ENCODE peak calls at places on chromosomes 13 and 19, in four cellular contexts. One of them, this sample, is unnamed.

GRCh38 chr19:6272913-6273600 is 6.7 kb downstream of the MLLT1 start:
- DNase-seq in BJ: no peak
- DNase-seq in dorsolateral prefrontal cortex: no peak
- DNase-seq in breast epithelium: no peak
- DNase-seq in this sample: no peak

GRCh38 chr19:5103812-5104410 is 135.0 kb downstream of the KDM4B start:
- DNase-seq in BJ: no peak
- DNase-seq in dorsolateral prefrontal cortex: no peak
- DNase-seq in breast epithelium: no peak
- DNase-seq in this sample: no peak

GRCh38 chr13:113981201-113981605 is 7.3 kb upstream of the C13orf46 start:
- DNase-seq in BJ: no peak
- DNase-seq in dorsolateral prefrontal cortex: peak
- DNase-seq in breast epithelium: peak
- DNase-seq in this sample: no peak

GRCh38 chr19:36140289-36141038 is 598 bp downstream of the CAPNS1 start:
- DNase-seq in BJ: no peak
- DNase-seq in dorsolateral prefrontal cortex: no peak
- DNase-seq in breast epithelium: peak
- DNase-seq in this sample: no peak

GRCh38 chr13:109148243-109148642 is 518.8 kb downstream of the MYO16 start:
- DNase-seq in BJ: no peak
- DNase-seq in dorsolateral prefrontal cortex: no peak
- DNase-seq in breast epithelium: no peak
- DNase-seq in this sample: peak

GRCh38 chr19:30696514-30696913 is 324.3 kb downstream of the ZNF536 start:
- DNase-seq in BJ: no peak
- DNase-seq in dorsolateral prefrontal cortex: no peak
- DNase-seq in breast epithelium: no peak
- DNase-seq in this sample: no peak

GRCh38 chr13:64274481-64275217 is 2859.0 kb upstream of the PCDH20 start:
- DNase-seq in BJ: no peak
- DNase-seq in dorsolateral prefrontal cortex: no peak
- DNase-seq in breast epithelium: no peak
- DNase-seq in this sample: no peak

GRCh38 chr19:27392027-27392632 is 1820.8 kb downstream of the UQCRFS1 start:
- DNase-seq in BJ: no peak
- DNase-seq in dorsolateral prefrontal cortex: no peak
- DNase-seq in breast epithelium: no peak
- DNase-seq in this sample: no peak

GRCh38 chr19:42531313-42531712 is 3.0 kb upstream of the CEACAM1 start:
- DNase-seq in BJ: no peak
- DNase-seq in dorsolateral prefrontal cortex: no peak
- DNase-seq in breast epithelium: no peak
- DNase-seq in this sample: no peak

GRCh38 chr13:98123176-98123575 is 19.7 kb upstream of the FARP1 start:
- DNase-seq in BJ: no peak
- DNase-seq in dorsolateral prefrontal cortex: no peak
- DNase-seq in breast epithelium: no peak
- DNase-seq in this sample: no peak

GRCh38 chr13:66926851-66927524 is 303.1 kb downstream of the PCDH9 start:
- DNase-seq in BJ: no peak
- DNase-seq in dorsolateral prefrontal cortex: no peak
- DNase-seq in breast epithelium: no peak
- DNase-seq in this sample: no peak

GRCh38 chr19:50371914-50372475 is 4.3 kb upstream of the NR1H2 start:
- DNase-seq in BJ: no peak
- DNase-seq in dorsolateral prefrontal cortex: no peak
- DNase-seq in breast epithelium: no peak
- DNase-seq in this sample: no peak

GRCh38 chr19:12956446-12957388 is at the start of gene GADD45GIP1:
- DNase-seq in BJ: no peak
- DNase-seq in dorsolateral prefrontal cortex: peak
- DNase-seq in breast epithelium: peak
- DNase-seq in this sample: no peak

GRCh38 chr19:18995804-18996241 is 37.5 kb downstream of the SUGP2 start:
- DNase-seq in BJ: peak
- DNase-seq in dorsolateral prefrontal cortex: peak
- DNase-seq in breast epithelium: no peak
- DNase-seq in this sample: peak
- TF ChIP-seq CTCF in BJ: peak
- TF ChIP-seq CTCF in dorsolateral prefrontal cortex: peak
- TF ChIP-seq CTCF in breast epithelium: no peak
- TF ChIP-seq CTCF in this sample: peak

DNA sequence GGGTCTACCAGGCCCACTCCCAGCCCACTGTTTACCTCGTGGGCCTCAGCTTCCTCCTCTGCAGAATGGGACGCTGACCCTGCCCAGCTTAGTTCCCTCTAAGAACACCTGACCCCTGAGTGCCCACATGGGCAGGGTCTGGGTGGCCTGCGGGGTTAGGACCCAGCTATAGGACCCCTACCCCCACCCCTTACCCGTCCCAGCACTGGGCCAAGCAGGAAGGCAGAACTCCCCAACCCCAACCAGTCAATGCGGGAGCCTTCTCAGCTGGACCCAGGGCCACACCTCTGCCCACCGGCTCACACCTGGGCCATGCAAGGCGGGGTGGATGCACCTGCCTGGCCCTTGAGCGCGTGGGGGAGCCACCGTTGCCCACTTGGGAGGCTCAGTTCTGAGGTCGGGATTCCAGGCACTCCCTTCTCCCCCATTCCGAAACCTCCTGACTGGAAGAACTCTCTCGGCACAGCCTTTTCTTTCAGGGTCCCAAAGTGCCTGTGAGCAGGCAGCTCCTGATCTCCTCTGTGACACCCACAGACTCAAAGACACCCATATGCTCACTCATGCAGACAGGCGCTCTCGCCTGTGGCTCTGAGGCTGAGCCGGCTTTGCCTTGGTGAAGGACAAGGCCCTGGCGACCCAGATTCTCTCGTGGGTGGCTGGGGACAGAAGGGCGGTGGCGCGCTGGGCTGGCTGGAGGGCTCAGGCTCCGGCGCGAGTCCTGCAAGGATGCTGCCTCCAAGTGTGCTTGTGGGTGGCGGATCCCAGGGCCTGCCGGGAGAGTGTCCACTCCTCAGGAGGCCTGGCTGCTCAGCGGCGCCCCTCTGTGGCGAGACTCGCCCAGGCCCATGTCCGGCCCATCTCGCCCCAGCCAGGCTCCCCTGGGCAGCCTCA is 27.9 kb upstream of the PARP4 start:
- DNase-seq in BJ: no peak
- DNase-seq in dorsolateral prefrontal cortex: no peak
- DNase-seq in breast epithelium: no peak
- DNase-seq in this sample: no peak
- TF ChIP-seq CTCF in BJ: no peak
- TF ChIP-seq CTCF in dorsolateral prefrontal cortex: no peak
- TF ChIP-seq CTCF in breast epithelium: no peak
- TF ChIP-seq CTCF in this sample: peak

DNA sequence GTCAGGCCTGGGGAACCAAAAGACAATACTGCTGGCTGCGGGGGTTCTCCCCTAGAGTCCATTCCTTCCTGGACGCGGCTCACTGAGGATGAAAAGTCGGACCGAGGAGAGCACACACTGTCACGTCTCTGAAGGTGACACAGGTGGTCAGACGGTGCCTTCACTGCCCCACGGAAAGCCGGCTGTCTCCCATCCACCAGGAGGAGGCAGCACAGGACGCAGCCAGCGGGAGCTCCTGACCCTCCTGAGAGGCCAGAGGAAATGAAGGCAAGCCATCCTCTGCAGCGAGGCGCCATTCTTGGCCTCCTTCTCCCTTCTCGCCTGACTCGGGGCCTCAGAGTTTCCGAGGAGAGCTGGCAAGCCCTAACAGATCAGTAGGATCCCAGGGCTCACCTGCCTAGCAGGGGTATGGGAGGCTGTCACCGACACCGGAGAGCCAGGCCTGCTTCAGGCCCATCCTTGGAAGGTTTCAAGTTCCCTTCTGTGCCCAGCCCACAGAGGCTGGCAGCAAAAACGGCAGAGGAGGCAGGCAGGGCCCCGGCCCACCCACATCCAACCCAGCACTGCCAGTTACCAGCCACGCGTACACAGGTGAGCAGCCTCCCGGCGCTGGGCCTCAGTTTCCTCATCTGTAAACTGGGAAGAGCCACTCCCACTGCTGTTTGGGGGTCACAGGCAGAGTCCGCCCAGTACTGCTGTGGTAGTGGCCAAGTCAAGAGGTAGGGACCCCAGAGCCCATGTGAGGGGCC is 4.5 kb downstream of the REXO1 start:
- DNase-seq in BJ: no peak
- DNase-seq in dorsolateral prefrontal cortex: no peak
- DNase-seq in breast epithelium: no peak
- DNase-seq in this sample: no peak
- TF ChIP-seq CTCF in BJ: no peak
- TF ChIP-seq CTCF in dorsolateral prefrontal cortex: no peak
- TF ChIP-seq CTCF in breast epithelium: no peak
- TF ChIP-seq CTCF in this sample: no peak

GRCh38 chr13:31675521-31675953 is 63.8 kb upstream of the RXFP2 start:
- DNase-seq in BJ: no peak
- DNase-seq in dorsolateral prefrontal cortex: no peak
- DNase-seq in breast epithelium: no peak
- DNase-seq in this sample: peak

GRCh38 chr13:31686660-31687430 is 52.5 kb upstream of the RXFP2 start:
- DNase-seq in BJ: no peak
- DNase-seq in dorsolateral prefrontal cortex: no peak
- DNase-seq in breast epithelium: no peak
- DNase-seq in this sample: no peak

GRCh38 chr13:31681133-31681532 is 58.2 kb upstream of the RXFP2 start:
- DNase-seq in BJ: no peak
- DNase-seq in dorsolateral prefrontal cortex: no peak
- DNase-seq in breast epithelium: no peak
- DNase-seq in this sample: no peak
- TF ChIP-seq CTCF in BJ: no peak
- TF ChIP-seq CTCF in dorsolateral prefrontal cortex: no peak
- TF ChIP-seq CTCF in breast epithelium: no peak
- TF ChIP-seq CTCF in this sample: no peak

GRCh38 chr13:75383064-75383715 is 98.8 kb downstream of the TBC1D4 start:
- DNase-seq in BJ: no peak
- DNase-seq in dorsolateral prefrontal cortex: no peak
- DNase-seq in breast epithelium: no peak
- DNase-seq in this sample: no peak

GRCh38 chr13:75390229-75390628 is 91.7 kb downstream of the TBC1D4 start:
- DNase-seq in BJ: no peak
- DNase-seq in dorsolateral prefrontal cortex: no peak
- DNase-seq in breast epithelium: no peak
- DNase-seq in this sample: no peak

GRCh38 chr13:75384881-75385707 is 96.9 kb downstream of the TBC1D4 start:
- DNase-seq in BJ: no peak
- DNase-seq in dorsolateral prefrontal cortex: no peak
- DNase-seq in breast epithelium: no peak
- DNase-seq in this sample: no peak

GRCh38 chr13:75391432-75392100 is 90.4 kb downstream of the TBC1D4 start:
- DNase-seq in BJ: no peak
- DNase-seq in dorsolateral prefrontal cortex: no peak
- DNase-seq in breast epithelium: no peak
- DNase-seq in this sample: no peak

DNA sequence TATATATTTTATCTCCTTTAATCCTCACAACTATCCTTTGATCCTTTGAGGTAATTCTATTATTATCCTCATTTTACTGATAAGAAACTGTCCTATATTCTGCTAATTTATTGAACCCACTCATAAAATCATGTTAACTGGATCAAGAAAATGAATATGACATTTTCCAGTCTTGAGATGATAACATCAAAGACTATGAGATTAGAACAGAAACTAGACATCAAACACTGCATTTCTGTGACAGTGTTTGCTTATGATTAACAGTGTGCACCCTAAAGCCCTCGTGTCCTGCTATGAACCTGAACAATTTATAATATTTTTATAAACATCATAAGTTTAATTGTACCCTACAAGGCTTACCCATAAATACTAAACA is 96.3 kb downstream of the TBC1D4 start:
- DNase-seq in BJ: no peak
- DNase-seq in dorsolateral prefrontal cortex: no peak
- DNase-seq in breast epithelium: no peak
- DNase-seq in this sample: no peak
- TF ChIP-seq CTCF in BJ: no peak
- TF ChIP-seq CTCF in dorsolateral prefrontal cortex: no peak
- TF ChIP-seq CTCF in breast epithelium: no peak
- TF ChIP-seq CTCF in this sample: no peak

GRCh38 chr13:75226755-75227435 is 255.1 kb downstream of the TBC1D4 start:
- DNase-seq in BJ: peak
- DNase-seq in dorsolateral prefrontal cortex: no peak
- DNase-seq in breast epithelium: no peak
- DNase-seq in this sample: peak

GRCh38 chr13:75222031-75222430 is 259.9 kb downstream of the TBC1D4 start:
- DNase-seq in BJ: no peak
- DNase-seq in dorsolateral prefrontal cortex: no peak
- DNase-seq in breast epithelium: no peak
- DNase-seq in this sample: peak

GRCh38 chr13:75223981-75224742 is 257.8 kb downstream of the TBC1D4 start:
- DNase-seq in BJ: no peak
- DNase-seq in dorsolateral prefrontal cortex: no peak
- DNase-seq in breast epithelium: no peak
- DNase-seq in this sample: no peak

GRCh38 chr13:75225288-75225687 is 256.7 kb downstream of the TBC1D4 start:
- DNase-seq in BJ: no peak
- DNase-seq in dorsolateral prefrontal cortex: no peak
- DNase-seq in breast epithelium: no peak
- DNase-seq in this sample: no peak

GRCh38 chr13:75226092-75226491 is 255.9 kb downstream of the TBC1D4 start:
- DNase-seq in BJ: no peak
- DNase-seq in dorsolateral prefrontal cortex: no peak
- DNase-seq in breast epithelium: no peak
- DNase-seq in this sample: no peak
- TF ChIP-seq CTCF in BJ: no peak
- TF ChIP-seq CTCF in dorsolateral prefrontal cortex: no peak
- TF ChIP-seq CTCF in breast epithelium: no peak
- TF ChIP-seq CTCF in this sample: no peak

DNA sequence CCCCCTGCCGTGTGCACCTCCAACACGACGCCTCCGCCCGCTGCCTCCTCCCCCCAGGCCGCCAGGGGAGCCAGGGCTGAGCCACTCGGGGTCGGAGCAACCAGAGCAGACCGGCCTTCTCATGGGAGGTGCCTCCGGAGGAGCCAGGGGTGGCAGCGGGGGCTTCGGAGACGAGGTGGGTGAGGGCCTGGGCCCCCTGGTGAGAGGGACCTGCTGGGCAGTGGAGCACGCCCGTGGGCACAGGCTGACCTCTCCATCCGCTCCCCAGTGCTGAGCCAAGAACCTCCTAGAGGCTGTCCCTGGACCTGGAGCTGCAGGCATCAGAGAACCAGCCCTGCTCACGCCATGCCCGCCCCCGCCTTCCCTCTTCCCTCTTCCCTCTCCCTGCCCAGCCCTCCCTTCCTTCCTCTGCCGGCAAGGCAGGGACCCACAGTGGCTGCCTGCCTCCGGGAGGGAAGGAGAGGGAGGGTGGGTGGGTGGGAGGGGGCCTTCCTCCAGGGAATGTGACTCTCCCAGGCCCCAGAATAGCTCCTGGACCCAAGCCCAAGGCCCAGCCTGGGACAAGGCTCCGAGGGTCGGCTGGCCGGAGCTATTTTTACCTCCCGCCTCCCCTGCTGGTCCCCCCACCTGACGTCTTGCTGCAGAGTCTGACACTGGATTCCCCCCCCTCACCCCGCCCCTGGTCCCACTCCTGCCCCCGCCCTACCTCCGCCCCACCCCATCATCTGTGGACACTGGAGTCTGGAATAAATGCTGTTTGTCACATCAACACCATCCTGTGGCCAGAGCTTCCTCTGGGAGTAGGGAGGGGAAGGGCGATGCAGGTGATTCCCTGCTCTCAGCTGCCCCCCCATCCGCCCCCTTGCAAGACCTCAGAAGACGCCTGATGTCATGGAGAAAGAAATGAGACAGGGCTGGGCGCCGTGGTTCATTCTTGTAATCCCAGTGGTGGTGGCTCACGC is 12.0 kb downstream of the BCAM start:
- DNase-seq in BJ: no peak
- DNase-seq in dorsolateral prefrontal cortex: no peak
- DNase-seq in breast epithelium: no peak
- DNase-seq in this sample: no peak
- TF ChIP-seq CTCF in BJ: no peak
- TF ChIP-seq CTCF in dorsolateral prefrontal cortex: no peak
- TF ChIP-seq CTCF in breast epithelium: no peak
- TF ChIP-seq CTCF in this sample: no peak